ENCODE peak calls at places on chromosomes 13 and 19, in ten cellular contexts. V, P, H, A, X, E, T, U, Z and Y are unnamed samples.

GRCh38 chr13:90412980-90413379 is 934.5 kb upstream of the MIR17HG start:
- DNase-seq in V (no peak), P (no peak), H (no peak), A (no peak), X (no peak), E (no peak), T (no peak), U (no peak), Z (no peak), Y (no peak)

GRCh38 chr13:92826197-92826596 is 400.4 kb upstream of the GPC6 start:
- DNase-seq in V (no peak), P (no peak), H (no peak), A (no peak), X (no peak), E (no peak), T (no peak), U (no peak), Z (no peak), Y (no peak)

GRCh38 chr19:41166888-41167804 is 25.9 kb upstream of the CYP2S1 start:
- DNase-seq in V (no peak), P (no peak), H (peak; percentile 84), A (no peak), X (no peak), E (peak; percentile 79), T (no peak), U (no peak), Z (no peak), Y (no peak)

GRCh38 chr13:29282096-29282495 is 313.4 kb downstream of the SLC7A1 start:
- DNase-seq in V (no peak), P (no peak), H (no peak), A (no peak), X (no peak), E (no peak), T (no peak), U (no peak), Z (no peak), Y (no peak)

GRCh38 chr13:98094678-98095266 is 48.1 kb upstream of the FARP1 start:
- DNase-seq in V (no peak), P (no peak), H (no peak), A (no peak), X (no peak), E (no peak), T (no peak), U (no peak), Z (no peak), Y (no peak)

GRCh38 chr19:10353793-10354391 is 14.5 kb upstream of the ICAM3 start:
- DNase-seq in V (peak; percentile 32), P (no peak), H (peak; percentile 14), A (peak; percentile 91), X (no peak), E (no peak), T (no peak), U (no peak), Z (peak; percentile 86), Y (peak; percentile 100)

GRCh38 chr19:19486343-19487076 is 28.8 kb downstream of the TSSK6 start:
- DNase-seq in V (no peak), P (no peak), H (no peak), A (no peak), X (no peak), E (no peak), T (no peak), U (no peak), Z (no peak), Y (no peak)

GRCh38 chr13:30976041-30976440 is 43.6 kb downstream of the TEX26 start:
- DNase-seq in V (no peak), P (no peak), H (no peak), A (no peak), X (no peak), E (no peak), T (no peak), U (no peak), Z (no peak), Y (no peak)

GRCh38 chr13:97810152-97810551 is 143.3 kb upstream of the IPO5 start:
- DNase-seq in V (peak; percentile 7), P (no peak), H (no peak), A (no peak), X (no peak), E (no peak), T (no peak), U (no peak), Z (no peak), Y (peak; percentile 34)

GRCh38 chr13:22703601-22704209 is 477.1 kb upstream of the SGCG start:
- DNase-seq in V (peak; percentile 40), P (no peak), H (no peak), A (no peak), X (no peak), E (no peak), T (no peak), U (no peak), Z (no peak), Y (no peak)

GRCh38 chr19:35628264-35628564 is 622 bp upstream of the RBM42 start:
- DNase-seq in V (no peak), P (no peak), H (no peak), A (no peak), X (no peak), E (no peak), T (no peak), U (no peak), Z (no peak), Y (no peak)

GRCh38 chr19:4430760-4431159 is 26.8 kb downstream of the UBXN6 start:
- DNase-seq in V (no peak), P (no peak), H (no peak), A (no peak), X (no peak), E (no peak), T (no peak), U (no peak), Z (no peak), Y (no peak)

GRCh38 chr19:21698215-21698614 is 69.2 kb downstream of the ZNF100 start:
- DNase-seq in V (no peak), P (no peak), H (no peak), A (no peak), X (no peak), E (no peak), T (no peak), U (no peak), Z (no peak), Y (peak; percentile 74)

GRCh38 chr19:34316247-34316646 is 48.7 kb upstream of the GPI start:
- DNase-seq in V (no peak), P (no peak), H (no peak), A (no peak), X (no peak), E (no peak), T (no peak), U (no peak), Z (no peak), Y (no peak)

GRCh38 chr13:26971990-26972888 is 199.4 kb downstream of the USP12 start:
- DNase-seq in V (peak; percentile 26), P (no peak), H (peak; percentile 80), A (peak; percentile 15), X (no peak), E (peak; percentile 69), T (no peak), U (peak; percentile 72), Z (no peak), Y (peak; percentile 81)

GRCh38 chr19:49808762-49809154 is 4.3 kb downstream of the FUZ start:
- DNase-seq in V (no peak), P (peak; percentile 95), H (peak; percentile 95), A (peak; percentile 94), X (peak; percentile 99), E (peak; percentile 96), T (no peak), U (peak; percentile 96), Z (peak; percentile 95), Y (peak; percentile 99)

GRCh38 chr19:15296841-15297415 is 35.4 kb downstream of the BRD4 start:
- DNase-seq in V (no peak), P (no peak), H (no peak), A (no peak), X (no peak), E (no peak), T (no peak), U (peak; percentile 20), Z (no peak), Y (no peak)
- H3K27ac ChIP-seq in V (no peak overlapping the region), P (peak overlapping the region; percentile 40), H (peak overlapping the region; percentile 64), A (no peak overlapping the region), X (peak overlapping the region; percentile 54), E (peak overlapping the region; percentile 14), T (no peak overlapping the region), U (peak overlapping the region; percentile 42), Z (peak overlapping the region; percentile 75), Y (peak overlapping the region; percentile 86)

GRCh38 chr19:16111909-16112752 is 442 bp downstream of the RAB8A start:
- DNase-seq in V (no peak), P (no peak), H (peak; percentile 21), A (no peak), X (no peak), E (no peak), T (no peak), U (no peak), Z (no peak), Y (no peak)
- TF ChIP-seq POLR2AphosphoS5 in V (peak; percentile 80), P (no peak), H (no peak), A (peak; percentile 82), X (peak; percentile 61), E (no peak), T (peak; percentile 87), U (no peak), Z (no peak), Y (peak; percentile 70)

DNA sequence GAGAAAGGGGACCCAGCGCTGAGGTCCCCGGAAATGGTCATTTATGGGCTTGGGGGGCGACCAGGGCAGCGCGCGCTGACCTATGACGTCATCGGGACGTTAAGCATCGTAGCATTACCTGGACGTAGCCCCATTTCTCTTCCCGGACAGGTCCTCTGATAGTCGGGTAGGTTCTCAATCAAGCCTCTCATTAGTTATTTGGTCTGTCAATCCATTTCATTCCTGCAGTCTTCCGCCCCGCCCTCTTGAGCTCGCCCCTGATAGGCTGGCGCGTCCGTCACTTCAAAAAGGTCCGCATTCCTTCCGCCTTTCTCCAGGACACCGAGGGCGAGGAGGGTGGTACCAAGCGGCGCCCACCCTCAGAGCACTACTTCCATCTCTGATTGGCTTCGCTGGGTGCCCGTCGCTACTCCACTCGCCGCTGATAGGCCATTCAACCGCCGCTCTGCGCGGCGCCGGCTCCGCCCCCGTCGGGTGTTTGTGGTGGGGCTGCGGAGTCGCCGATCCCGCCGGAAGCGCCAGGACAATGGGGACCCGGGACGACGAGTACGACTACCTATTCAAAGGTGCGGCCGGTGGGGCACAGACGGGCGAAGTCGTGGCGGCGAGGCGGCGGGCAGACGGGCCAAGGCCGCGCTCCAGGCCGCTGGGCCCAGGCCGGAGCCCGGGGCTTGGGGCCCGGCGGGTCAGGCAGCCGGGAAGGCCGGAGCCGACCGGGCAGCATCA is at the start of gene RAB11B:
- DNase-seq in V (peak; percentile 100), P (peak; percentile 100), H (peak; percentile 100), A (peak; percentile 99), X (peak; percentile 99), E (peak; percentile 100), T (peak; percentile 100), U (peak; percentile 98), Z (peak; percentile 98), Y (peak; percentile 100)
- H3K4me1 ChIP-seq in V (peaks cover 25% of the 10 kb centered on the region), P (peaks cover 15% of the 10 kb centered on the region), H (peaks cover 45% of the 10 kb centered on the region), A (peaks cover 6% of the 10 kb centered on the region), X (peaks cover 71% of the 10 kb centered on the region), E (peaks cover 59% of the 10 kb centered on the region), T (peaks cover 11% of the 10 kb centered on the region), U (peaks cover 54% of the 10 kb centered on the region), Z (peaks cover 59% of the 10 kb centered on the region), Y (peaks cover 10% of the 10 kb centered on the region)

GRCh38 chr13:111017755-111018487 is 97.2 kb upstream of the ARHGEF7 start:
- DNase-seq in V (no peak), P (no peak), H (no peak), A (no peak), X (no peak), E (no peak), T (no peak), U (no peak), Z (peak; percentile 65), Y (no peak)
- H3K27ac ChIP-seq in V (no peak overlapping the region), P (no peak overlapping the region), H (no peak overlapping the region), A (no peak overlapping the region), X (no peak overlapping the region), E (no peak overlapping the region), T (no peak overlapping the region), U (no peak overlapping the region), Z (no peak overlapping the region), Y (no peak overlapping the region)